ENCODE peak calls at places on chromosomes 2 and 18, in four cellular contexts. Z, N, K and V are unnamed samples.

GRCh38 chr2:149047118-149047517 is 8.6 kb downstream of the LYPD6B start:
- DNase-seq in Z (no peak), K (no peak), N (no peak), V (no peak)

GRCh38 chr18:9103488-9103887 is 989 bp downstream of the NDUFV2 start:
- DNase-seq in K (no peak), N (no peak), Z (no peak), V (no peak)

GRCh38 chr2:42332575-42332974 is 28.4 kb downstream of the COX7A2L start:
- DNase-seq in K (no peak), N (no peak), Z (no peak), V (no peak)

GRCh38 chr18:61785588-61785987 is 107.2 kb downstream of the RNF152 start:
- DNase-seq in Z (no peak), K (no peak), N (no peak), V (no peak)

GRCh38 chr2:128319773-128320608 is 1.3 kb upstream of the HS6ST1 start:
- DNase-seq in K (peak; percentile 28), N (no peak), Z (no peak), V (peak; percentile 41)

GRCh38 chr2:235383272-235383843 is 110.5 kb upstream of the AGAP1 start:
- DNase-seq in Z (no peak), K (no peak), N (no peak), V (no peak)

GRCh38 chr2:175017618-175018414 is 12.6 kb upstream of the CHN1 start:
- DNase-seq in K (no peak), N (no peak), Z (no peak), V (no peak)

GRCh38 chr18:79615586-79615985 is 64.0 kb upstream of the CTDP1 start:
- DNase-seq in N (no peak), K (no peak), Z (no peak), V (no peak)

GRCh38 chr2:56211048-56211447 is 27.3 kb downstream of the CCDC85A start:
- DNase-seq in N (no peak), K (no peak), Z (no peak), V (no peak)

GRCh38 chr2:191811807-191812602 is 34.9 kb downstream of the CAVIN2 start:
- DNase-seq in K (peak; percentile 54), N (peak; percentile 68), Z (peak; percentile 59), V (peak; percentile 54)

DNA sequence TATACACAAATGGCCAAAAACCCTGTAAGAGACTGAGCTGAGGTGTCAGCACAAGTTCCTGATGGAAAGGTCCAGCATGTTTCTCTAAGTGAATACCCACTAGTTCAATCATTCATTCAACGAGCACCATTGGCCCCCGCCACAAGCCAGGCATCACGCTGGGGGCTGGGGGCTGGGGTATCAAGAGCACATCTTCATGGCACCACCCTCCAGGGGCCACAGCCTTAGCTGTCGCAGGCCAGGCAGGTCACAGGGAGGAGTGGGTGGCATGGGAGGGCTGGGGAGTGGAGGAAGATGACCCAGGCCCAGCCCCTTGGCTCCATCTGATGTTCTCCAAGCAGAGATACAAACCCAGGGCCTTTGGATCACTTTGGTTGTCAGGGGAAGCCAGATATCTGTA is 97.9 kb downstream of the ACKR3 start:
- DNase-seq in Z (no peak), K (no peak), N (no peak), V (no peak)
- TF ChIP-seq FOXJ3 in Z (no peak), K (no peak), N (no peak), V (no peak)

GRCh38 chr2:167509585-167509984 is 621.3 kb downstream of the XIRP2 start:
- DNase-seq in K (no peak), N (peak; percentile 60), Z (no peak), V (no peak)

GRCh38 chr2:167508709-167509108 is 620.4 kb downstream of the XIRP2 start:
- DNase-seq in Z (no peak), N (peak; percentile 7), K (no peak), V (no peak)

GRCh38 chr2:167506395-167506794 is 618.1 kb downstream of the XIRP2 start:
- DNase-seq in N (no peak), K (no peak), Z (no peak), V (no peak)

GRCh38 chr2:167504695-167505094 is 616.4 kb downstream of the XIRP2 start:
- DNase-seq in Z (no peak), K (no peak), N (no peak), V (no peak)

GRCh38 chr2:167510071-167510759 is 621.9 kb downstream of the XIRP2 start:
- DNase-seq in Z (no peak), K (no peak), N (peak; percentile 95), V (peak; percentile 30)
- TF ChIP-seq FOXJ3 in Z (no peak), K (no peak), N (peak; percentile 93), V (no peak)

DNA sequence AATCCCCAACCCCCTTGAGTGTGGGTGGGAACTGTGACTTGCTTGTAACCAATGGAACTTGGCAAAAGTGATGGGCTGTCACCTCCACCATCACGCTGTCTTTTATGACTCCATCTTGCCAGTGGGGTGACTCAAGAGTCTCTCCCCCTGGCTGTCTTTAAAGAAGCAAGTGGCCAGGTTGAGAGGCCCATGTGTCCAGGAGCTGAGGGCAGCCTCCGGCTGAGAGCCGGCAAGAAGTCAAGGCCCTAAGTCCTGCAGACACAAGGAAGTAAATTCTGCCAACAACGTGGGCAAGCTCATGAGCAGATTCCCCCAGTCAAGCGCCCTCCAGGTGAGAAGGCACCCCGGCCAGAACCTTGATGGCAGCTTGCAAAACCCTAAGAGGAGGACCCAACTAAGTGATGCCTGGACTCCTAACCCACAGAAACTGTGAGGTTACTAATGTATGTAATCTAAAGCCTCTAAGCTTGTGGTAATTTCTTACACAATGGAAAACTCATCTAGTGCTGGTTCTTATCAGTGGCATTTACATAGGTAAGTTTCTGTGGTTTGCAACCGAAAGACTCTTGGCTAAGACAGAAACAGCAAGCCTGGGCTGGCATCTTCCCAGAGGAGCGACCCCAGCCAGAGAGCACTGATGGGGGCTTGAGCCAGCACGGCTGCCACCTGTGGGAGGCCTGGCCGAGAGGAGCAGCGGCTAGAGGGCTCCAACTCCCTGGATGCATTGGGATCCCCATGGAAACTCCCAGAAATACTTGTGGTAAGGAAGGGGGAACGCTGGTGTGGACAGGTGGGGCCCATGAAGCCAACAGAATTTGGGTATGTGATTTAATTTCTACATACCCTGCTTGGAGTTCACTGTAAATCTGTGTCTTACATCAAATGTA is 49.3 kb downstream of the CIB4 start:
- DNase-seq in K (no peak), N (no peak), Z (peak; percentile 8), V (no peak)
- TF ChIP-seq FOXJ3 in K (no peak), N (no peak), Z (no peak), V (no peak)

GRCh38 chr18:59822612-59823275 is 77.1 kb upstream of the PMAIP1 start:
- DNase-seq in N (no peak), K (no peak), Z (no peak), V (no peak)

GRCh38 chr18:59821983-59822382 is 77.8 kb upstream of the PMAIP1 start:
- DNase-seq in K (no peak), Z (no peak), N (no peak), V (no peak)

GRCh38 chr18:59820663-59821062 is 79.1 kb upstream of the PMAIP1 start:
- DNase-seq in K (no peak), Z (no peak), N (no peak), V (no peak)

GRCh38 chr18:59818769-59819168 is 81.0 kb upstream of the PMAIP1 start:
- DNase-seq in Z (no peak), N (no peak), K (no peak), V (no peak)

DNA sequence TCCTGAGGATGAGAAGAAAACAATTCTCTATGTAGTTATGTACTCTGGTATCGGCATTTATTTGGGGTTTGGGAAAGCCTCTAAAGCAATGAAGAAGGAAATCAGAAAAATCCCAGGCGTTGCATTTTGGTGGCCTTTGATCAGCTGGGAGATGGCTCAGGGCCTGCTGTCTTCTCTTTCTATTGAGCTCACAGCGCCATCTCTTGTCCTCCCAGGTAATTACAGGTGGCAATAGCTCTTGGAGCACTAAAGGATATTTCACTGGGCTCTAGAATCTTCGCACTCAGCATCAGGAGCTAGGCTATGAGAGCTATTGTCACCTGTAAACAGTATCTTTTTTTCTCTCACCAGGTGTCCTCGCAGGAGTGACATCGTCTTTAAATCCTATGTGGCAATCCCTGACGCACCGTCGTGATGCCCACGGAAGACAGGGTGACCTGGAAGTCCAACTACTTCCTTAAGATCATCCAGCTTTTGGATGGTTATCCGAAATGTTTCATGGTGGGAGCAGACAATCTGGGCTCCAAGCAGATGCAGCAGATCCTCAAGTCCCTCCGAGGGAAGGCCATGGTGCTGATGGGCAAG is 76.1 kb upstream of the PMAIP1 start:
- DNase-seq in K (peak; percentile 40), Z (peak; percentile 86), N (peak; percentile 60), V (peak; percentile 64)
- TF ChIP-seq FOXJ3 in K (no peak), Z (no peak), N (no peak), V (no peak)